ENCODE peak calls at places on chromosomes 16 and 17, in four cellular contexts. L is ovary, H is stomach, Z is suprapubic skin. S is an unnamed sample.

GRCh38 chr16:1708768-1709180 is 2.8 kb downstream of the MAPK8IP3 start:
- DNase-seq in Z (no peak), L (no peak), H (no peak), S (no peak)

GRCh38 chr16:28915181-28915580 is 9.9 kb downstream of the RABEP2 start:
- DNase-seq in Z (no peak), L (no peak), H (no peak), S (no peak)

GRCh38 chr16:88920618-88921602 is 54.5 kb upstream of the PABPN1L start:
- DNase-seq in H (peak; percentile 58), L (peak; percentile 42), Z (no peak), S (peak; percentile 52)

GRCh38 chr17:50425682-50426471 is at the start of gene ACSF2:
- DNase-seq in Z (peak; percentile 87), L (peak; percentile 73), H (peak; percentile 82), S (peak; percentile 60)

GRCh38 chr16:3214904-3215600 is 19.9 kb downstream of the ZNF200 start:
- DNase-seq in H (no peak), Z (no peak), L (no peak), S (no peak)

GRCh38 chr16:79723583-79724168 is 123.1 kb upstream of the MAF start:
- DNase-seq in H (peak; percentile 82), Z (no peak), L (no peak), S (no peak)

GRCh38 chr17:66885417-66885816 is 50.5 kb downstream of the CACNG5 start:
- DNase-seq in H (no peak), L (no peak), Z (no peak), S (no peak)

GRCh38 chr16:22318690-22319358 is 21.6 kb downstream of the POLR3E start:
- DNase-seq in Z (peak; percentile 78), H (peak; percentile 43), L (no peak), S (peak; percentile 21)

GRCh38 chr16:89443727-89444084 is 46.7 kb downstream of the ANKRD11 start:
- DNase-seq in L (no peak), H (peak; percentile 71), Z (no peak), S (no peak)

GRCh38 chr17:42457107-42457787 is 1.4 kb upstream of the ATP6V0A1 start:
- DNase-seq in L (no peak), Z (no peak), H (no peak), S (peak; percentile 34)

GRCh38 chr16:30949655-30950515 is 1.0 kb downstream of the ORAI3 start:
- DNase-seq in Z (peak; percentile 94), H (peak; percentile 67), L (peak; percentile 82), S (peak; percentile 87)

GRCh38 chr16:1413684-1414531 is 596 bp downstream of the UNKL start:
- DNase-seq in L (peak; percentile 58), Z (no peak), H (peak; percentile 54), S (peak; percentile 20)

GRCh38 chr17:26818736-26819135 is 475.2 kb upstream of the WSB1 start:
- DNase-seq in H (no peak), L (no peak), Z (no peak), S (no peak)

GRCh38 chr16:24838554-24839266 is 7.1 kb upstream of the SLC5A11 start:
- DNase-seq in H (no peak), Z (no peak), L (no peak), S (peak; percentile 39)

GRCh38 chr17:79131274-79131635 is 56.6 kb downstream of the ENGASE start:
- DNase-seq in Z (no peak), L (no peak), H (no peak), S (no peak)
- TF ChIP-seq EP300 in Z (no peak), L (no peak), H (no peak), S (no peak)

GRCh38 chr17:40598928-40599627 is 33.8 kb upstream of the CCR7 start:
- DNase-seq in H (no peak), L (peak; percentile 36), Z (no peak), S (peak; percentile 59)

GRCh38 chr17:40600486-40601046 is 35.3 kb upstream of the CCR7 start:
- DNase-seq in L (no peak), Z (no peak), H (no peak), S (no peak)

GRCh38 chr17:40604327-40605080 is 39.2 kb upstream of the CCR7 start:
- DNase-seq in H (no peak), L (no peak), Z (no peak), S (no peak)

GRCh38 chr17:40605301-40605700 is 40.0 kb upstream of the CCR7 start:
- DNase-seq in H (no peak), Z (no peak), L (no peak), S (no peak)

DNA sequence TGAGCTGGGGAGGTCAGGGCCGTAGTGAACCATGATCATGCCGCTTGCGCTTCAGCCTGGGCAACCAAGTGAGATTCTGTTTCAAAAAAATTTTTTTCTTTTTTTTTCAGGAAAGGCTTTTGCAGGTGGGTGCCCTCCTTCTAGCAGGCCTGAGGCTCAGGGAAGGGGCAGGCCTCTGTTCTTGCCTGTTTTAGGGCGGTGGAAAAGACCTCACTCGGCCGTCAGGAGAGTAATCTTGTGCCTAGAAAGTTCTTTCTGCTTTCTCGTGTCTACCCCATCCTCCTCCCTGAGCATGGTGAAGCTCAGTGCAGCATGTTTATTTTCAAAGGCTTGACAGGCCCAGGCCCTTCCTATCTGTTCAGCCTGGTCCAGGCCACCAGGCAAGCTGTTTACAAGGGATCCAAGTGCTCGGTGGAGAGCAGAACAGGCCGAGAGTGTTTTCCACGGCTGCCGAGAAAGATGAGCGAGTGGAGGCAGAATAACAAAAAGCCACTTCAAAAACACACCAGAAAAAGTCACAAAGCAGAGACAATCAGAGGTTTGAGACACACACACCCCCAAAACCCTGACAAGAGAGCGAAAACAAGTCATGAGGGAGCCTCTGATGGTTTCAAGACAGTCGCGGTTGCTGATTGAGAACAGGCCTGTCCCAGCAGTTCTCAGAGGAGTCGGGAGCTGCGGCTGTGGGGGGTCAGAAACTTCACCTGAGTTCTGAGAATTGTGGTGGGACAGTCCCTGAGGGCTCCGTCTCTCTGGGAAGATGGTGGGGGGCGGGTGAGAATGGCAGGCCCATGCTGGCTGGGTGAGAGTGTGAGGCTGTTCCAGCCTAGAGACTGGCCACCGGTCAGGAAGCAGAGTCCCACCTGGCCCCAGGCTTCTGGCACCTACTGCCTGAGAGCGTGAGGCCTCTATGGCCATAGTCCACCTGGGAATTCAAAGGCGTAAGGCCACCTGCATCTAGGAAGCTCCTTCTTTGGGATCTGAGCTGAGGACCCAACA is 37.5 kb upstream of the CCR7 start:
- DNase-seq in Z (no peak), H (no peak), L (no peak), S (no peak)
- TF ChIP-seq EP300 in Z (no peak), H (no peak), L (no peak), S (no peak)

DNA sequence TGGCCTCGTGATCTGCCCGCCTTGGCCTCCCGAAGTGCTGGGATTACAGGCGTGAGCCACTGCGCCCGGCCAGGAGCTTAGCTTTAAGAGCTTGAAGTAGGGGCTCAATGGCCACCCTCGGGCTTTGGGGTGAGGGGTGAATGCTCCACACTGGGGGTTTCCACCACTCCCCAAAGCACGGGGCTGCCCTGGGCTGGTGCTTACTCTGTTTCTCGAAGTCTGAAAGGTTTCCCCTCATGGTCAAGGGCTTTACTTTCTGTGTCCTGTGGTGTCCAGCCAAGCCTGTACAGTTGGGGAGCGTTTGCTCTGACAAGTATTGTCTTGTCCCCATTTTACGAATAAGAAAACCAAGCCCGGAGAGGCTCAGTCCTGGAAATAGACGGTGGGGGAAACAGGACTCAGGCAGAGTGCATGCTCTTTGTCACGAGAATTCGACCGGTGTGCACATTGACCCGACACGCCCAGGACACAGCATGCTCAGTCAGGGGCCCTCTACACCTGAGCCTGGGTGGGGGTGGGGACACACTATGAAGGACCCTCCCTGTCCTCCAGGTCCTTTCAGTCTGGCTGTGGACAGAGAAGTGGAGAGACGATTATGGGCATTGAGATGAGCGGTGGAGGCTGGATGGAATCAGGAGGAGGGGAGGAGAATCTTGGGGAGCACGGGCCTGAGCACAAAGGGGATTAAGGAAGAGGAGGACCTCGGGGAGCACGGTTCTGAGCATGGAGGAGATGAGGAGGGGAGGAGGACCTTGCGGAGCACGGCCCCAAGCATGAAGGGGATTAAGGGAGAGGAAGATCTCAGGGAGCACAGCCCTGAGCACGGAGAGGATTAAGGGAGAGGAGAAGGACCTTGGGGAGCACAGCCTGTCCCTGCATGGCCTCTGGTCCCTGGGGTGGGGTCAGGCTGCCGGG is 7.5 kb downstream of the CD7 start:
- DNase-seq in Z (no peak), H (no peak), L (no peak), S (no peak)
- TF ChIP-seq EP300 in Z (no peak), H (no peak), L (no peak), S (no peak)

GRCh38 chr16:25855818-25856217 is 164.1 kb downstream of the HS3ST4 start:
- DNase-seq in Z (no peak), H (no peak), L (no peak), S (no peak)

GRCh38 chr16:25859645-25860044 is 167.9 kb downstream of the HS3ST4 start:
- DNase-seq in H (no peak), Z (no peak), L (no peak), S (no peak)

GRCh38 chr16:25854141-25854540 is 162.4 kb downstream of the HS3ST4 start:
- DNase-seq in H (no peak), Z (no peak), L (no peak), S (no peak)

DNA sequence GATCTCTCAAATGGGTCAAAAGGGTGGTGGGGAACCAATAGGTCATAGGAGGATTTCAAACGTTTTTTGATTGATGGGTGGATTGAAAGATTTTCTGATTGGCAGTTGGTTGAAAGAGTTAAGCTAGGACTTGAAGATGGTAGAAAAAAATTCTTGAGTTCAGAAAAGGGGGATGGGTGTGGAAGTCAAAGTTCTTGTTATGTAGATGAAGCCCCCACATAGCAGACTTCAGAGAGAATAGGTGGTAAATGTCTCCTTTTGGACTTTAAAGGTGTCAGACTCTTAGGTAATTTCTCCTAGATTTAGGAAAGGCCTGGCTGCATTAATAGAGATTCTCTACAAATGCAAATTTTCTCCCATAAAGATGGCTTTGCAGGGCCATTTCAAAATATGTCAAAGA is 163.3 kb downstream of the HS3ST4 start:
- DNase-seq in H (no peak), Z (no peak), L (no peak), S (no peak)
- TF ChIP-seq EP300 in H (no peak), Z (no peak), L (no peak), S (no peak)

GRCh38 chr16:49748322-49748721 is 107.6 kb downstream of the ZNF423 start:
- DNase-seq in Z (no peak), H (no peak), L (peak; percentile 52), S (peak; percentile 45)
- TF ChIP-seq EP300 in Z (no peak), H (no peak), L (no peak), S (no peak)

DNA sequence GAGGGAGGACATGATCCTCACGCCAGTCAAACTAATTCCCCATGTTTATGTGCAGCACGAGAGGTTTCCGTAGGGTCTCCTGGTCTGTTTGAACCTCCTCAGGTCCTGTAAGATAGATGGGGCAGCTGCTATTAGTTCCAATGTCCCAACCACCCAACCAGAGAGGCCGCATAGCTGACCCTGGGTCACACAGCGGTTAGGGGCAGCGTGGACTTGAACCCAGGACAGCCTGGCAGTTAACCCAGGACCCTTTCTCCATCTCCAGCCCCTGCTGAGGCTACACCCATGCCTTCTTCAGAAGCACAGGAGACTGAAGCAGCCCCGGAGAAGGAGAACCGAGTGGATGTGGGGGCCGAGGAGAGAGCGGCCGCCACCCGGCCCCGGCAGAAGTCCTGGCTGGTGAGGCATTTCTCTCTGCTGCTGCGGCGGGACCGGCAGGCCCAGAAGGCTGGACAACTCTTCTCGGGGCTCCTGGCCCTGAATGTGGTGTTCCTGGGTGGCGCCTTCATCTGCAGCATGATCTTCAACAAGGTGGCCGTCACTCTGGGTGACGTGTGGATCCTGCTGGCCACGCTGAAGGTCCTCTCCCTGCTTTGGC is 5.5 kb downstream of the OTOP3 start:
- DNase-seq in Z (no peak), L (no peak), H (no peak), S (no peak)
- TF ChIP-seq EP300 in Z (no peak), L (no peak), H (no peak), S (no peak)